ENCODE peak calls at places on chromosomes 7 and 10, in nine cellular contexts. C is EL, M is germinal center, Z is WTC11, V is nephron progenitor cell, L is HEK293T, J is left ventricle myocardium inferior, T is Ammon's horn, B is HFFc6. N is an unnamed sample.

GRCh38 chr7:47677664-47678063 is 95.8 kb upstream of the TNS3 start:
- DNase-seq in L (no peak), V (no peak), J (no peak), M (no peak), C (peak; percentile 93), T (no peak), Z (no peak), B (peak; percentile 78), N (no peak)

GRCh38 chr7:144256112-144256511 is 8.5 kb downstream of the OR2A7 start:
- DNase-seq in C (no peak), V (no peak), L (no peak), J (no peak), T (no peak), Z (peak; percentile 12), B (no peak), M (no peak), N (no peak)

GRCh38 chr7:39313958-39314357 is 252.2 kb upstream of the YAE1 start:
- DNase-seq in J (no peak), C (no peak), L (no peak), Z (no peak), B (no peak), M (no peak), V (peak; percentile 52), T (no peak), N (no peak)

GRCh38 chr10:67790534-67791408 is 47.2 kb downstream of the DNAJC12 start:
- DNase-seq in C (peak; percentile 38), Z (no peak), T (no peak), M (no peak), L (no peak), B (no peak), V (no peak), J (no peak), N (peak; percentile 2)

GRCh38 chr7:117202511-117202910 is 120.3 kb downstream of the WNT2 start:
- DNase-seq in C (peak; percentile 44), B (peak; percentile 15), L (no peak), T (no peak), M (no peak), Z (no peak), V (no peak), J (no peak), N (no peak)

GRCh38 chr7:55548295-55548731 is 24.0 kb downstream of the VOPP1 start:
- DNase-seq in L (no peak), Z (no peak), T (no peak), B (no peak), V (no peak), C (no peak), J (no peak), M (no peak), N (no peak)

GRCh38 chr10:98006266-98006665 is 24.2 kb downstream of the CRTAC1 start:
- DNase-seq in Z (peak; percentile 62), J (no peak), B (no peak), L (no peak), T (peak; percentile 16), C (no peak), M (no peak), V (no peak), N (no peak)

GRCh38 chr10:17841055-17841454 is 31.9 kb downstream of the MRC1 start:
- DNase-seq in T (no peak), C (no peak), L (no peak), B (no peak), Z (no peak), M (no peak), V (no peak), J (no peak), N (no peak)

GRCh38 chr10:113337142-113337541 is 215.7 kb upstream of the HABP2 start:
- DNase-seq in L (no peak), B (no peak), Z (no peak), C (no peak), M (no peak), V (no peak), T (no peak), J (no peak), N (no peak)

GRCh38 chr10:70376436-70377378 is 5.7 kb downstream of the LRRC20 start:
- DNase-seq in C (peak; percentile 54), M (no peak), L (no peak), Z (no peak), J (no peak), T (no peak), V (no peak), B (peak; percentile 11), N (peak; percentile 11)

GRCh38 chr7:28473567-28474266 is 61.4 kb downstream of the CREB5 start:
- DNase-seq in M (no peak), Z (no peak), B (no peak), L (no peak), J (peak; percentile 53), T (peak; percentile 20), V (no peak), C (no peak), N (no peak)

GRCh38 chr7:112161253-112162160 is 44.7 kb downstream of the DOCK4 start:
- DNase-seq in B (no peak), T (no peak), C (no peak), J (no peak), L (no peak), M (no peak), V (no peak), Z (no peak), N (no peak)

GRCh38 chr7:464712-465461 is 54.8 kb downstream of the PDGFA start:
- DNase-seq in Z (peak; percentile 10), B (peak; percentile 44), J (peak; percentile 50), C (peak; percentile 52), T (no peak), V (no peak), M (no peak), L (no peak), N (no peak)

GRCh38 chr10:131210181-131210580 is 101.3 kb downstream of the TCERG1L start:
- DNase-seq in J (no peak), B (no peak), C (no peak), Z (no peak), T (no peak), L (no peak), M (no peak), V (no peak), N (no peak)

GRCh38 chr10:33293531-33294170 is 40.8 kb downstream of the NRP1 start:
- DNase-seq in C (no peak), T (no peak), V (no peak), B (no peak), L (no peak), M (no peak), Z (no peak), J (no peak), N (no peak)

GRCh38 chr7:142412551-142413193 is 154.8 kb upstream of the PRSS58 start:
- DNase-seq in J (no peak), Z (peak; percentile 55), L (peak; percentile 72), T (peak; percentile 48), V (peak; percentile 27), M (peak; percentile 38), B (peak; percentile 65), C (peak; percentile 70), N (peak; percentile 54)

N was measured in brain microvascular endothelial cell.